ENCODE peak calls at places on chromosomes 3 and 15, in six cellular contexts. One of them, this sample, is unnamed. For H3K4me1, the result is how much of the 10 kb centered on the place peaks cover.

GRCh38 chr15:56532766-56533455 is 68.0 kb upstream of the MNS1 start:
- DNase-seq in PC-9: no peak
- DNase-seq in adrenal gland: no peak
- DNase-seq in GM12878: no peak
- DNase-seq in CD8-positive, alpha-beta T cell: no peak
- DNase-seq in naive thymus-derived CD4-positive, alpha-beta T cell: no peak
- DNase-seq in this sample: no peak

GRCh38 chr3:65582012-65582717 is 456.6 kb downstream of the MAGI1 start:
- DNase-seq in PC-9: no peak
- DNase-seq in adrenal gland: no peak
- DNase-seq in GM12878: no peak
- DNase-seq in CD8-positive, alpha-beta T cell: no peak
- DNase-seq in naive thymus-derived CD4-positive, alpha-beta T cell: no peak
- DNase-seq in this sample: no peak

GRCh38 chr3:106130384-106131084 is 261.7 kb upstream of the CBLB start:
- DNase-seq in PC-9: no peak
- DNase-seq in adrenal gland: no peak
- DNase-seq in GM12878: no peak
- DNase-seq in CD8-positive, alpha-beta T cell: no peak
- DNase-seq in naive thymus-derived CD4-positive, alpha-beta T cell: no peak
- DNase-seq in this sample: peak

GRCh38 chr3:163056874-163057497 is 1560.4 kb downstream of the OTOL1 start:
- DNase-seq in PC-9: peak
- DNase-seq in adrenal gland: peak
- DNase-seq in GM12878: no peak
- DNase-seq in CD8-positive, alpha-beta T cell: no peak
- DNase-seq in naive thymus-derived CD4-positive, alpha-beta T cell: no peak
- DNase-seq in this sample: peak

GRCh38 chr15:34119291-34119690 is 17.4 kb downstream of the PGBD4 start:
- DNase-seq in PC-9: no peak
- DNase-seq in adrenal gland: no peak
- DNase-seq in GM12878: no peak
- DNase-seq in CD8-positive, alpha-beta T cell: no peak
- DNase-seq in naive thymus-derived CD4-positive, alpha-beta T cell: no peak
- DNase-seq in this sample: no peak

GRCh38 chr15:66850078-66850991 is 148.3 kb downstream of the SMAD6 start:
- DNase-seq in PC-9: no peak
- DNase-seq in adrenal gland: no peak
- DNase-seq in GM12878: no peak
- DNase-seq in CD8-positive, alpha-beta T cell: no peak
- DNase-seq in naive thymus-derived CD4-positive, alpha-beta T cell: no peak
- DNase-seq in this sample: peak

GRCh38 chr3:53219897-53220483 is 35.8 kb downstream of the TKT start:
- DNase-seq in PC-9: peak
- DNase-seq in adrenal gland: peak
- DNase-seq in GM12878: peak
- DNase-seq in CD8-positive, alpha-beta T cell: peak
- DNase-seq in naive thymus-derived CD4-positive, alpha-beta T cell: peak
- DNase-seq in this sample: peak

GRCh38 chr15:63076136-63077005 is 33.8 kb downstream of the TPM1 start:
- DNase-seq in PC-9: no peak
- DNase-seq in adrenal gland: no peak
- DNase-seq in GM12878: no peak
- DNase-seq in CD8-positive, alpha-beta T cell: no peak
- DNase-seq in naive thymus-derived CD4-positive, alpha-beta T cell: no peak
- DNase-seq in this sample: no peak

GRCh38 chr3:134453631-134454030 is 32.2 kb downstream of the ANAPC13 start:
- DNase-seq in PC-9: no peak
- DNase-seq in adrenal gland: no peak
- DNase-seq in GM12878: no peak
- DNase-seq in CD8-positive, alpha-beta T cell: no peak
- DNase-seq in naive thymus-derived CD4-positive, alpha-beta T cell: no peak
- DNase-seq in this sample: no peak

GRCh38 chr15:49215768-49216739 is 46.0 kb downstream of the GALK2 start:
- DNase-seq in PC-9: peak
- DNase-seq in adrenal gland: peak
- DNase-seq in GM12878: peak
- DNase-seq in CD8-positive, alpha-beta T cell: no peak
- DNase-seq in naive thymus-derived CD4-positive, alpha-beta T cell: no peak
- DNase-seq in this sample: peak

GRCh38 chr15:69415381-69415780 is 1.2 kb downstream of the KIF23 start:
- DNase-seq in PC-9: no peak
- DNase-seq in adrenal gland: no peak
- DNase-seq in GM12878: no peak
- DNase-seq in CD8-positive, alpha-beta T cell: no peak
- DNase-seq in naive thymus-derived CD4-positive, alpha-beta T cell: no peak
- DNase-seq in this sample: no peak

GRCh38 chr15:69421498-69421897 is 7.3 kb downstream of the KIF23 start:
- DNase-seq in PC-9: no peak
- DNase-seq in adrenal gland: no peak
- DNase-seq in GM12878: no peak
- DNase-seq in CD8-positive, alpha-beta T cell: no peak
- DNase-seq in naive thymus-derived CD4-positive, alpha-beta T cell: no peak
- DNase-seq in this sample: peak

GRCh38 chr15:69413822-69414701 is at the start of gene KIF23:
- DNase-seq in PC-9: peak
- DNase-seq in adrenal gland: peak
- DNase-seq in GM12878: peak
- DNase-seq in CD8-positive, alpha-beta T cell: peak
- DNase-seq in naive thymus-derived CD4-positive, alpha-beta T cell: peak
- DNase-seq in this sample: peak

GRCh38 chr15:69414702-69415161 is 583 bp downstream of the KIF23 start:
- DNase-seq in PC-9: peak
- DNase-seq in adrenal gland: peak
- DNase-seq in GM12878: no peak
- DNase-seq in CD8-positive, alpha-beta T cell: no peak
- DNase-seq in naive thymus-derived CD4-positive, alpha-beta T cell: no peak
- DNase-seq in this sample: peak

DNA sequence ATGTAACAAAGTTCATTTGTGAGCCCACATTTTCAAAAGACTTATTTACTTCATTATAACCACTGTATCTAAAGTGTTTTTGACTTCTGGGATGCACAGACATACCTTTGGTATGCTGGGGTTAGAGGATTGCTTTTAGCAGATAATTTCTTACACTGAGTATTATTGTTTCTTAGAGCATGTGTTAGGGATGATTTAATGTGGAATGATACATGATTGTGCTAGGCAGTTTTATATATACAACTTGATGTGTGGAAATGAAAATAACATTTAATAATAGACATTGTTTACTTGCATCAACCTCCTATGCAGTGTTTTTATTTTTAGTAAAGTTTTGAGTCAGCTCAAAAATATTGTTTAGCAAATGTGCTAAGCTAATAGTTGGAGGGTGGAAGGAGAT is 3.4 kb downstream of the KIF23 start:
- DNase-seq in PC-9: no peak
- DNase-seq in adrenal gland: no peak
- DNase-seq in GM12878: no peak
- DNase-seq in CD8-positive, alpha-beta T cell: no peak
- DNase-seq in naive thymus-derived CD4-positive, alpha-beta T cell: no peak
- DNase-seq in this sample: no peak
- H3K4me1 ChIP-seq in PC-9: under half
- H3K4me1 ChIP-seq in adrenal gland: under half
- H3K4me1 ChIP-seq in GM12878: under half
- H3K4me1 ChIP-seq in CD8-positive, alpha-beta T cell: under half
- H3K4me1 ChIP-seq in naive thymus-derived CD4-positive, alpha-beta T cell: under half
- H3K4me1 ChIP-seq in this sample: under half

DNA sequence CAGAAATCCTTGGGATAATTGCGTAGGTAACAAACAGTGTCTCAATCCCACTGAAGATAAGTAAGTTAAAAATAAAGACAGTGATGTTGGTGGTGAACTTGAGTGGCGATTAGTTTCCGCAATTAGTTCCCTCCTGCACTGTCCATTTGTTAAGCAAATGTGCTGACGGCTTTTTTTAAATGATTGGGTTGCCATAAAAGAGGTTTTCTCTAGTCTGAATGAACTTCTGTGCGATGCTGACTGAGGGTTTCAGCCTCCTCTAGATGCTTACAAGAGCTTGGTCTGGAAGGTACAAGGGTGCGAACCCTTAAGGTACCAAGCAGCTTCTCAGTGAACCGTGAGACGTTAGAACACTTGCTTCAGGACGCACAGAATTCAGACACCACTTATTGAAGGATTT is 746 bp downstream of the MCTP2 start:
- DNase-seq in PC-9: no peak
- DNase-seq in adrenal gland: no peak
- DNase-seq in GM12878: peak
- DNase-seq in CD8-positive, alpha-beta T cell: no peak
- DNase-seq in naive thymus-derived CD4-positive, alpha-beta T cell: no peak
- DNase-seq in this sample: no peak
- H3K4me1 ChIP-seq in PC-9: under half
- H3K4me1 ChIP-seq in adrenal gland: under half
- H3K4me1 ChIP-seq in GM12878: under half
- H3K4me1 ChIP-seq in CD8-positive, alpha-beta T cell: under half
- H3K4me1 ChIP-seq in naive thymus-derived CD4-positive, alpha-beta T cell: under half
- H3K4me1 ChIP-seq in this sample: under half

GRCh38 chr3:125496701-125497100 is 23.3 kb downstream of the SNX4 start:
- DNase-seq in PC-9: no peak
- DNase-seq in adrenal gland: no peak
- DNase-seq in GM12878: no peak
- DNase-seq in CD8-positive, alpha-beta T cell: no peak
- DNase-seq in naive thymus-derived CD4-positive, alpha-beta T cell: no peak
- DNase-seq in this sample: no peak
- H3K4me1 ChIP-seq in PC-9: under half
- H3K4me1 ChIP-seq in adrenal gland: under half
- H3K4me1 ChIP-seq in GM12878: under half
- H3K4me1 ChIP-seq in CD8-positive, alpha-beta T cell: under half
- H3K4me1 ChIP-seq in naive thymus-derived CD4-positive, alpha-beta T cell: under half
- H3K4me1 ChIP-seq in this sample: under half

GRCh38 chr3:4418156-4418555 is 48.9 kb downstream of the SUMF1 start:
- DNase-seq in PC-9: no peak
- DNase-seq in adrenal gland: no peak
- DNase-seq in GM12878: no peak
- DNase-seq in CD8-positive, alpha-beta T cell: no peak
- DNase-seq in naive thymus-derived CD4-positive, alpha-beta T cell: no peak
- DNase-seq in this sample: no peak

GRCh38 chr3:4419386-4419785 is 47.7 kb downstream of the SUMF1 start:
- DNase-seq in PC-9: no peak
- DNase-seq in adrenal gland: no peak
- DNase-seq in GM12878: no peak
- DNase-seq in CD8-positive, alpha-beta T cell: no peak
- DNase-seq in naive thymus-derived CD4-positive, alpha-beta T cell: no peak
- DNase-seq in this sample: no peak

GRCh38 chr3:4416961-4417360 is 50.1 kb downstream of the SUMF1 start:
- DNase-seq in PC-9: peak
- DNase-seq in adrenal gland: no peak
- DNase-seq in GM12878: no peak
- DNase-seq in CD8-positive, alpha-beta T cell: no peak
- DNase-seq in naive thymus-derived CD4-positive, alpha-beta T cell: no peak
- DNase-seq in this sample: peak

GRCh38 chr3:4417449-4417848 is 49.6 kb downstream of the SUMF1 start:
- DNase-seq in PC-9: no peak
- DNase-seq in adrenal gland: no peak
- DNase-seq in GM12878: no peak
- DNase-seq in CD8-positive, alpha-beta T cell: no peak
- DNase-seq in naive thymus-derived CD4-positive, alpha-beta T cell: no peak
- DNase-seq in this sample: peak

GRCh38 chr3:4416427-4416826 is 50.6 kb downstream of the SUMF1 start:
- DNase-seq in PC-9: no peak
- DNase-seq in adrenal gland: no peak
- DNase-seq in GM12878: no peak
- DNase-seq in CD8-positive, alpha-beta T cell: no peak
- DNase-seq in naive thymus-derived CD4-positive, alpha-beta T cell: no peak
- DNase-seq in this sample: no peak
- H3K4me1 ChIP-seq in PC-9: under half
- H3K4me1 ChIP-seq in adrenal gland: under half
- H3K4me1 ChIP-seq in GM12878: under half
- H3K4me1 ChIP-seq in CD8-positive, alpha-beta T cell: under half
- H3K4me1 ChIP-seq in naive thymus-derived CD4-positive, alpha-beta T cell: under half
- H3K4me1 ChIP-seq in this sample: under half

DNA sequence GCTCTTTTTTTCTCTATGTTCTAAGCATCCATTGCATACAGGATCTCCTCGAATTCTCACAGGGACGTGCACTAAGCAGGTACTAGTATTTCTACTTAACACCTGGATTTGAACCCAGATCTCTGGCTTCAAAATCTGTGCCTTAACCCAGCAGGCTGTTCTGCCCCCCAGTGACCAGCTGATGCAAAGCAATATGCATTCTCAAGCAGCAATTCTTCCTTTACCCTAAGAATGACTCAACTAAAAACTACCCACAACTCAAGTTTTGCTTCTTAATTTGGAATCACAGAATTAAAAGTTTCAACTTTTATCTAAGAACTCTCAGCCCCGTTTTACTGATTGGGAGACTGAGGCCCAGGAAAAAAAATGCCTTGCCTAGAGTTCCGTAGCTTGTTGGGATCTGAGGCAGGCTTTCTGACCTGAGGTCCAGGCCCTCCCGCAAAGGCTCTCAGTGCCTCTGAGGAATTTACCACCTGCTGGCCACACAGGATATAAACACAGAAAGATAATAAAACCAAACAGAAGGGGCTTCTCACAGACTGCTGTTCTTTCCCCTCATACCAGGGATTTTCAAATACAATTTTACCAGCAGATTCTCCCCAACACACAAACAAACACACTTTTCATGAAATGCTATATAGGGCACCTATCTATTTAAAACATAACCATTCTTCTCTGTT is 115.4 kb upstream of the RAD18 start:
- DNase-seq in PC-9: no peak
- DNase-seq in adrenal gland: no peak
- DNase-seq in GM12878: no peak
- DNase-seq in CD8-positive, alpha-beta T cell: no peak
- DNase-seq in naive thymus-derived CD4-positive, alpha-beta T cell: no peak
- DNase-seq in this sample: no peak
- H3K4me1 ChIP-seq in PC-9: under half
- H3K4me1 ChIP-seq in adrenal gland: under half
- H3K4me1 ChIP-seq in GM12878: under half
- H3K4me1 ChIP-seq in CD8-positive, alpha-beta T cell: under half
- H3K4me1 ChIP-seq in naive thymus-derived CD4-positive, alpha-beta T cell: under half
- H3K4me1 ChIP-seq in this sample: under half

DNA sequence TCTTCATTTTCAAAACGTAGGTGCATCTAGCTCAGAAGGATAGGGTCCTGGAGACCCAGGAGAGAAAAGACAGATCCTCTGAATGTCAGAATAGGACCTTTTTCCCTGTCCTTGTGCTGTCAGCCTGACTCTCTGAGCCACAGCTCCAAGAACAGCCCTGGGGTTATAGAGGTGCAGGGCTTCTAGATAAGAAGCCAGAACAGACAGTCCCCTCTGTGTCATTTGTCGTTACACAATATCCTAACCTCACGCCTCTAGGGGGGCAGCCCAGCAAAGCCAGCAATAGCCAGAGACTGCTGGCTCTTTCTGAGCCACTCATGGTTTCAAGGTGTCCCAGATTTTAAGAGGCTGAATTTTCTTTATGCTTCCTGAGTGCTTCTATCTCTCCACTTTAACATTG is 153.2 kb upstream of the THBS1 start:
- DNase-seq in PC-9: no peak
- DNase-seq in adrenal gland: peak
- DNase-seq in GM12878: no peak
- DNase-seq in CD8-positive, alpha-beta T cell: no peak
- DNase-seq in naive thymus-derived CD4-positive, alpha-beta T cell: no peak
- DNase-seq in this sample: peak
- H3K4me1 ChIP-seq in PC-9: under half
- H3K4me1 ChIP-seq in adrenal gland: under half
- H3K4me1 ChIP-seq in GM12878: under half
- H3K4me1 ChIP-seq in CD8-positive, alpha-beta T cell: under half
- H3K4me1 ChIP-seq in naive thymus-derived CD4-positive, alpha-beta T cell: under half
- H3K4me1 ChIP-seq in this sample: under half